ENCODE peak calls at places on chromosomes 4 and X, in eight cellular contexts. One of them, this sample, is unnamed.

GRCh38 chrX:11724122-11725017 is 33.7 kb upstream of the MSL3 start:
- DNase-seq in NCI-H1092: no peak
- DNase-seq in T47D: peak
- DNase-seq in GM04504: peak
- DNase-seq in Ammon's horn: peak
- DNase-seq in activated CD4-positive, CD25-positive, alpha-beta regulatory T cell: no peak
- DNase-seq in neuronal stem cell: peak
- DNase-seq in activated naive CD4-positive, alpha-beta T cell treated with anti-CD3 and anti-CD28 coated beads, Interleukin-2, amount 50 U/mL, for 72 hours: no peak
- DNase-seq in this sample: no peak

GRCh38 chr4:140704964-140705363 is 51.2 kb downstream of the TBC1D9 start:
- DNase-seq in NCI-H1092: no peak
- DNase-seq in T47D: no peak
- DNase-seq in GM04504: no peak
- DNase-seq in Ammon's horn: no peak
- DNase-seq in activated CD4-positive, CD25-positive, alpha-beta regulatory T cell: no peak
- DNase-seq in neuronal stem cell: no peak
- DNase-seq in activated naive CD4-positive, alpha-beta T cell treated with anti-CD3 and anti-CD28 coated beads, Interleukin-2, amount 50 U/mL, for 72 hours: no peak
- DNase-seq in this sample: no peak

GRCh38 chr4:167084326-167084725 is 150.0 kb downstream of the SPOCK3 start:
- DNase-seq in NCI-H1092: no peak
- DNase-seq in T47D: no peak
- DNase-seq in GM04504: no peak
- DNase-seq in Ammon's horn: no peak
- DNase-seq in activated CD4-positive, CD25-positive, alpha-beta regulatory T cell: no peak
- DNase-seq in neuronal stem cell: no peak
- DNase-seq in activated naive CD4-positive, alpha-beta T cell treated with anti-CD3 and anti-CD28 coated beads, Interleukin-2, amount 50 U/mL, for 72 hours: no peak
- DNase-seq in this sample: no peak

GRCh38 chrX:68699960-68700746 is 52.7 kb downstream of the STARD8 start:
- DNase-seq in NCI-H1092: no peak
- DNase-seq in T47D: no peak
- DNase-seq in GM04504: peak
- DNase-seq in Ammon's horn: no peak
- DNase-seq in activated CD4-positive, CD25-positive, alpha-beta regulatory T cell: no peak
- DNase-seq in neuronal stem cell: no peak
- DNase-seq in activated naive CD4-positive, alpha-beta T cell treated with anti-CD3 and anti-CD28 coated beads, Interleukin-2, amount 50 U/mL, for 72 hours: no peak
- DNase-seq in this sample: no peak

GRCh38 chr4:163395758-163396157 is 52.1 kb downstream of the NPY5R start:
- DNase-seq in NCI-H1092: no peak
- DNase-seq in T47D: peak
- DNase-seq in GM04504: no peak
- DNase-seq in Ammon's horn: no peak
- DNase-seq in activated CD4-positive, CD25-positive, alpha-beta regulatory T cell: no peak
- DNase-seq in neuronal stem cell: no peak
- DNase-seq in activated naive CD4-positive, alpha-beta T cell treated with anti-CD3 and anti-CD28 coated beads, Interleukin-2, amount 50 U/mL, for 72 hours: no peak
- DNase-seq in this sample: no peak

GRCh38 chrX:74251006-74251930 is 52.7 kb upstream of the ZCCHC13 start:
- DNase-seq in NCI-H1092: no peak
- DNase-seq in T47D: peak
- DNase-seq in GM04504: no peak
- DNase-seq in Ammon's horn: peak
- DNase-seq in activated CD4-positive, CD25-positive, alpha-beta regulatory T cell: no peak
- DNase-seq in neuronal stem cell: no peak
- DNase-seq in activated naive CD4-positive, alpha-beta T cell treated with anti-CD3 and anti-CD28 coated beads, Interleukin-2, amount 50 U/mL, for 72 hours: no peak
- DNase-seq in this sample: no peak

GRCh38 chrX:2928583-2929434 is at the start of gene ARSD:
- DNase-seq in NCI-H1092: no peak
- DNase-seq in T47D: peak
- DNase-seq in GM04504: peak
- DNase-seq in Ammon's horn: peak
- DNase-seq in activated CD4-positive, CD25-positive, alpha-beta regulatory T cell: peak
- DNase-seq in neuronal stem cell: peak
- DNase-seq in activated naive CD4-positive, alpha-beta T cell treated with anti-CD3 and anti-CD28 coated beads, Interleukin-2, amount 50 U/mL, for 72 hours: peak
- DNase-seq in this sample: no peak

GRCh38 chrX:14504960-14505538 is 24.3 kb upstream of the GLRA2 start:
- DNase-seq in NCI-H1092: no peak
- DNase-seq in T47D: no peak
- DNase-seq in GM04504: no peak
- DNase-seq in Ammon's horn: no peak
- DNase-seq in activated CD4-positive, CD25-positive, alpha-beta regulatory T cell: no peak
- DNase-seq in neuronal stem cell: no peak
- DNase-seq in activated naive CD4-positive, alpha-beta T cell treated with anti-CD3 and anti-CD28 coated beads, Interleukin-2, amount 50 U/mL, for 72 hours: no peak
- DNase-seq in this sample: no peak

GRCh38 chr4:150082241-150082640 is 4.0 kb downstream of the DCLK2 start:
- DNase-seq in NCI-H1092: no peak
- DNase-seq in T47D: no peak
- DNase-seq in GM04504: no peak
- DNase-seq in Ammon's horn: no peak
- DNase-seq in activated CD4-positive, CD25-positive, alpha-beta regulatory T cell: no peak
- DNase-seq in neuronal stem cell: no peak
- DNase-seq in activated naive CD4-positive, alpha-beta T cell treated with anti-CD3 and anti-CD28 coated beads, Interleukin-2, amount 50 U/mL, for 72 hours: no peak
- DNase-seq in this sample: no peak

GRCh38 chr4:97496298-97496873 is 646.9 kb downstream of the STPG2 start:
- DNase-seq in NCI-H1092: no peak
- DNase-seq in T47D: peak
- DNase-seq in GM04504: no peak
- DNase-seq in Ammon's horn: no peak
- DNase-seq in activated CD4-positive, CD25-positive, alpha-beta regulatory T cell: no peak
- DNase-seq in neuronal stem cell: no peak
- DNase-seq in activated naive CD4-positive, alpha-beta T cell treated with anti-CD3 and anti-CD28 coated beads, Interleukin-2, amount 50 U/mL, for 72 hours: no peak
- DNase-seq in this sample: no peak

GRCh38 chr4:180099962-180100361 is 2143.2 kb upstream of the TENM3 start:
- DNase-seq in NCI-H1092: no peak
- DNase-seq in T47D: peak
- DNase-seq in GM04504: no peak
- DNase-seq in Ammon's horn: no peak
- DNase-seq in activated CD4-positive, CD25-positive, alpha-beta regulatory T cell: no peak
- DNase-seq in neuronal stem cell: no peak
- DNase-seq in activated naive CD4-positive, alpha-beta T cell treated with anti-CD3 and anti-CD28 coated beads, Interleukin-2, amount 50 U/mL, for 72 hours: no peak
- DNase-seq in this sample: no peak

GRCh38 chrX:9369802-9370291 is 95.0 kb upstream of the TBL1X start:
- DNase-seq in NCI-H1092: no peak
- DNase-seq in T47D: no peak
- DNase-seq in GM04504: no peak
- DNase-seq in Ammon's horn: no peak
- DNase-seq in activated CD4-positive, CD25-positive, alpha-beta regulatory T cell: no peak
- DNase-seq in neuronal stem cell: no peak
- DNase-seq in activated naive CD4-positive, alpha-beta T cell treated with anti-CD3 and anti-CD28 coated beads, Interleukin-2, amount 50 U/mL, for 72 hours: no peak
- DNase-seq in this sample: no peak

GRCh38 chrX:129040124-129040523 is 483.2 kb downstream of the SMARCA1 start:
- DNase-seq in NCI-H1092: no peak
- DNase-seq in T47D: no peak
- DNase-seq in GM04504: no peak
- DNase-seq in Ammon's horn: no peak
- DNase-seq in activated CD4-positive, CD25-positive, alpha-beta regulatory T cell: no peak
- DNase-seq in neuronal stem cell: no peak
- DNase-seq in activated naive CD4-positive, alpha-beta T cell treated with anti-CD3 and anti-CD28 coated beads, Interleukin-2, amount 50 U/mL, for 72 hours: no peak
- DNase-seq in this sample: no peak

GRCh38 chr4:80732010-80732409 is 298.5 kb upstream of the BMP3 start:
- DNase-seq in NCI-H1092: no peak
- DNase-seq in T47D: peak
- DNase-seq in GM04504: peak
- DNase-seq in Ammon's horn: no peak
- DNase-seq in activated CD4-positive, CD25-positive, alpha-beta regulatory T cell: no peak
- DNase-seq in neuronal stem cell: no peak
- DNase-seq in activated naive CD4-positive, alpha-beta T cell treated with anti-CD3 and anti-CD28 coated beads, Interleukin-2, amount 50 U/mL, for 72 hours: no peak
- DNase-seq in this sample: no peak

This sample was measured in NCI-H2107.